ENCODE peak calls at places on chromosomes 13 and 19, in six cellular contexts. O is PC-3, G is neural progenitor cell, V is mammary epithelial cell, D is GM23338, Q is K562. K is an unnamed sample.

GRCh38 chr19:32498641-32499200 is 82.3 kb upstream of the PDCD5 start:
- DNase-seq in V (no peak), O (no peak), Q (no peak), D (no peak), G (no peak), K (no peak)

GRCh38 chr19:27720155-27720554 is 1492.8 kb downstream of the UQCRFS1 start:
- DNase-seq in G (no peak), D (no peak), Q (no peak), O (no peak), V (no peak), K (no peak)

GRCh38 chr13:34250151-34250550 is 432.2 kb downstream of the RFC3 start:
- DNase-seq in V (no peak), Q (no peak), O (no peak), G (no peak), D (no peak), K (no peak)

GRCh38 chr13:36297259-36297599 is 385 bp downstream of the CCDC169 start:
- DNase-seq in Q (no peak), O (peak; percentile 15), G (no peak), V (no peak), D (no peak), K (no peak)

GRCh38 chr13:48783181-48783630 is 129.5 kb downstream of the CYSLTR2 start:
- DNase-seq in G (no peak), D (no peak), V (peak; percentile 89), O (peak; percentile 60), Q (peak; percentile 6), K (peak; percentile 63)

GRCh38 chr13:109626386-109627171 is 159.8 kb downstream of the IRS2 start:
- DNase-seq in Q (no peak), V (no peak), G (peak; percentile 10), O (no peak), D (no peak), K (no peak)

GRCh38 chr13:111658150-111659100 is 338.0 kb downstream of the TEX29 start:
- DNase-seq in G (peak; percentile 93), D (peak; percentile 73), O (no peak), V (no peak), Q (no peak), K (no peak)

GRCh38 chr13:45194081-45194939 is 6.5 kb downstream of the KCTD4 start:
- DNase-seq in O (no peak), D (peak; percentile 61), Q (no peak), V (peak; percentile 69), G (peak; percentile 49), K (no peak)

GRCh38 chr19:11736696-11737095 is 2.0 kb downstream of the ZNF823 start:
- DNase-seq in O (peak; percentile 38), Q (peak; percentile 84), D (peak; percentile 3), G (no peak), V (peak; percentile 20), K (no peak)

GRCh38 chr19:41535029-41535622 is 40.8 kb upstream of the CEACAM21 start:
- DNase-seq in Q (no peak), D (no peak), O (no peak), G (no peak), V (peak; percentile 5), K (no peak)

GRCh38 chr19:14404322-14404721 is 14.8 kb downstream of the DDX39A start:
- DNase-seq in D (no peak), O (no peak), V (no peak), G (no peak), Q (no peak), K (no peak)

GRCh38 chr13:55345197-55345596 is 1795.5 kb upstream of the PRR20A start:
- DNase-seq in O (no peak), Q (no peak), D (no peak), V (no peak), G (no peak), K (no peak)

GRCh38 chr19:42601811-42602443 is 7.2 kb upstream of the CEACAM8 start:
- DNase-seq in O (peak; percentile 44), D (peak; percentile 79), V (peak; percentile 25), G (peak; percentile 48), Q (peak; percentile 41), K (peak; percentile 9)

GRCh38 chr13:35164324-35164932 is 222.4 kb downstream of the NBEA start:
- DNase-seq in Q (peak; percentile 12), O (peak; percentile 63), G (peak; percentile 46), V (peak; percentile 6), D (peak; percentile 76), K (peak; percentile 20)

GRCh38 chr13:54627973-54628372 is 1599.4 kb downstream of the OLFM4 start:
- DNase-seq in G (no peak), Q (no peak), D (no peak), O (no peak), V (no peak), K (no peak)

GRCh38 chr19:15297416-15298224 is 34.7 kb downstream of the BRD4 start:
- DNase-seq in O (peak; percentile 47), G (no peak), D (peak; percentile 44), Q (peak; percentile 34), V (peak; percentile 65), K (peak; percentile 99)

GRCh38 chr13:35499131-35500051 is 22.9 kb upstream of the MAB21L1 start:
- DNase-seq in O (no peak), D (no peak), G (peak; percentile 66), V (no peak), Q (no peak), K (no peak)

GRCh38 chr19:18417250-18418033 is 1.8 kb upstream of the SSBP4 start:
- DNase-seq in Q (peak; percentile 94), O (peak; percentile 72), V (no peak), D (peak; percentile 89), G (peak; percentile 88), K (peak; percentile 63)

GRCh38 chr19:50327013-50327412 is 2.2 kb downstream of the KCNC3 start:
- DNase-seq in O (no peak), D (no peak), G (no peak), V (no peak), Q (no peak), K (no peak)
- TF ChIP-seq EZH2 in O (no peak), D (no peak), G (no peak), V (peak; percentile 43), Q (no peak), K (no peak)

GRCh38 chr13:95276119-95276505 is 25.1 kb downstream of the ABCC4 start:
- DNase-seq in O (no peak), V (no peak), Q (no peak), D (no peak), G (no peak), K (no peak)
- H3K27ac ChIP-seq in O (no peak overlapping the region), V (no peak overlapping the region), Q (no peak overlapping the region), D (no peak overlapping the region), G (no peak overlapping the region), K (no peak overlapping the region)

GRCh38 chr13:71865858-71866172 is 1.2 kb downstream of the DACH1 start:
- DNase-seq in Q (no peak), V (no peak), G (peak; percentile 35), D (peak; percentile 14), O (no peak), K (no peak)

GRCh38 chr13:71869274-71869673 is 2.3 kb upstream of the DACH1 start:
- DNase-seq in O (no peak), Q (no peak), D (peak; percentile 40), V (no peak), G (peak; percentile 18), K (no peak)

GRCh38 chr13:71864981-71865857 is 1.8 kb downstream of the DACH1 start:
- DNase-seq in O (no peak), Q (no peak), G (peak; percentile 68), D (peak; percentile 62), V (peak; percentile 1), K (no peak)

GRCh38 chr13:71866173-71867091 is 572 bp downstream of the DACH1 start:
- DNase-seq in Q (no peak), G (peak; percentile 71), D (peak; percentile 33), V (peak; percentile 1), O (no peak), K (no peak)

GRCh38 chr13:71867101-71867814 is at the start of gene DACH1:
- DNase-seq in G (peak; percentile 86), V (peak; percentile 23), D (peak; percentile 68), Q (peak; percentile 56), O (peak; percentile 24), K (peak; percentile 7)
- TF ChIP-seq EZH2 in G (no peak), V (peak; percentile 84), D (peak; percentile 22), Q (no peak), O (no peak), K (no peak)

GRCh38 chr13:107576430-107576829 is 638.9 kb downstream of the LIG4 start:
- DNase-seq in Q (no peak), G (no peak), O (peak; percentile 13), D (no peak), V (no peak), K (no peak)

GRCh38 chr13:107573184-107573583 is 642.2 kb downstream of the LIG4 start:
- DNase-seq in D (no peak), G (no peak), O (no peak), Q (no peak), V (no peak), K (no peak)

GRCh38 chr13:107574517-107575215 is 640.7 kb downstream of the LIG4 start:
- DNase-seq in V (no peak), D (peak; percentile 45), O (no peak), G (no peak), Q (no peak), K (no peak)
- H3K27ac ChIP-seq in V (no peak overlapping the region), D (no peak overlapping the region), O (no peak overlapping the region), G (no peak overlapping the region), Q (no peak overlapping the region), K (no peak overlapping the region)

DNA sequence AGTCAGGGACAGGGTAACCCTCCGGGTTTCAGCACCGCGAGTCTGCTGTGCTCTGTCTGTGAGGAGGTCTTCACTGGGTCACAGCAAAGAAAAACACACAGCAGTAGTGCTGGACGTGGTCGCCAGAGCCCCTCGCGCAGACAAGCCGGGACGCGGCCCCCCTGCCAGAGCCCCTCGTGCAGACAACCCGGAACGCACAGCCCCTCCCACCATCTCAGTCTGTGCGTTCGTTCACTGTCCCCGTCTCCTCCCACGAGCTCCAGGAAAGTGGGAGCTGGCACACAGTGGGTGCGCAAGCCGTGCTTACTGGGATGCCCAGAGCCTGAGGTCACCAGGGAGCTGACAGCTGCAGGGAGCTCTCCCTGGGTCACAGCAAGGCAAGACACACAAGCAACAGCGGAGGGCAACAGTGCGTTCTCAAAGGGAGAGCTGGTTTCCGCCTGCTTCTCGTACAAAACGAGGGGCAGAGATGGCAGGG is 3.2 kb upstream of the PLPP2 start:
- DNase-seq in O (no peak), D (no peak), G (peak; percentile 23), Q (no peak), V (no peak), K (no peak)
- TF ChIP-seq EZH2 in O (no peak), D (no peak), G (no peak), Q (no peak), V (no peak), K (no peak)

GRCh38 chr19:37511186-37511585 is 4.4 kb downstream of the ZNF793 start:
- DNase-seq in Q (no peak), D (no peak), V (no peak), O (no peak), G (no peak), K (no peak)

GRCh38 chr19:37507167-37507464 is 377 bp downstream of the ZNF793 start:
- DNase-seq in O (no peak), G (no peak), V (no peak), Q (no peak), D (no peak), K (no peak)

GRCh38 chr19:37511821-37512220 is 5.1 kb downstream of the ZNF793 start:
- DNase-seq in Q (no peak), V (no peak), O (no peak), D (no peak), G (no peak), K (no peak)

GRCh38 chr19:37506387-37507166 is at the start of gene ZNF793:
- DNase-seq in D (peak; percentile 93), O (no peak), G (peak; percentile 90), V (peak; percentile 90), Q (no peak), K (no peak)

GRCh38 chr19:37505958-37506386 is 767 bp upstream of the ZNF793 start:
- DNase-seq in V (no peak), Q (no peak), G (no peak), O (no peak), D (peak; percentile 88), K (no peak)
- H3K27ac ChIP-seq in V (peak overlapping the region; percentile 79), Q (no peak overlapping the region), G (peak overlapping the region; percentile 92), O (no peak overlapping the region), D (peak overlapping the region; percentile 99), K (no peak overlapping the region)

K was measured in HepG2.